ENCODE peak calls at places on chromosomes 7 and 10, in six cellular contexts. E is PC-3; H is CD8-positive, alpha-beta T cell; T is GM23338; M is cardiac muscle cell; S is RWPE2. X is an unnamed sample.

GRCh38 chr10:97279121-97279815 is 13.2 kb downstream of the ARHGAP19 start:
- DNase-seq in E (peak), H (no peak), T (no peak), M (peak), S (no peak), X (no peak)

GRCh38 chr7:149624006-149624405 is 126.4 kb upstream of the ZNF746 start:
- DNase-seq in E (peak), H (peak), T (peak), M (peak), S (no peak), X (peak)

GRCh38 chr7:107891619-107892366 is 810 bp downstream of the DLD start:
- DNase-seq in E (no peak), H (no peak), T (no peak), M (peak), S (no peak), X (no peak)

GRCh38 chr10:6702030-6702429 is 122.0 kb upstream of the PRKCQ start:
- DNase-seq in E (no peak), H (no peak), T (no peak), M (no peak), S (no peak), X (no peak)

GRCh38 chr10:94546058-94546595 is 539 bp downstream of the HELLS start:
- DNase-seq in E (peak), H (no peak), T (no peak), M (peak), S (no peak), X (peak)

GRCh38 chr7:79553811-79554555 is 100.5 kb upstream of the MAGI2 start:
- DNase-seq in E (peak), H (no peak), T (no peak), M (peak), S (no peak), X (no peak)

GRCh38 chr7:132076301-132077049 is 499.8 kb downstream of the PLXNA4 start:
- DNase-seq in E (no peak), H (no peak), T (no peak), M (peak), S (no peak), X (no peak)

GRCh38 chr10:3778708-3779108 is 6.3 kb downstream of the KLF6 start:
- DNase-seq in E (no peak), H (no peak), T (no peak), M (peak), S (no peak), X (no peak)

GRCh38 chr7:50069613-50070012 is 23.4 kb downstream of the ZPBP start:
- DNase-seq in E (peak), H (no peak), T (peak), M (peak), S (no peak), X (peak)

GRCh38 chr7:51601461-51601860 is 284.9 kb upstream of the COBL start:
- DNase-seq in E (peak), H (no peak), T (no peak), M (no peak), S (no peak), X (no peak)

GRCh38 chr10:5560142-5560843 is 35.5 kb downstream of the CALML3 start:
- DNase-seq in E (no peak), H (no peak), T (no peak), M (no peak), S (no peak), X (no peak)

GRCh38 chr10:126993208-126993607 is 88.0 kb downstream of the DOCK1 start:
- DNase-seq in E (no peak), H (no peak), T (no peak), M (no peak), S (no peak), X (no peak)

GRCh38 chr10:50392966-50393718 is 141.8 kb upstream of the ASAH2 start:
- DNase-seq in E (peak), H (no peak), T (no peak), M (peak), S (no peak), X (no peak)

GRCh38 chr10:102408081-102408727 is 10.4 kb downstream of the PSD start:
- DNase-seq in E (no peak), H (no peak), T (no peak), M (no peak), S (no peak), X (no peak)

GRCh38 chr7:137458399-137458798 is 114.9 kb upstream of the PTN start:
- DNase-seq in E (peak), H (no peak), T (no peak), M (no peak), S (no peak), X (no peak)

GRCh38 chr7:96962221-96962620 is 43.1 kb upstream of the DLX6 start:
- DNase-seq in E (peak), H (no peak), T (no peak), M (no peak), S (no peak), X (no peak)

GRCh38 chr10:70602665-70603438 is at the start of gene PRF1:
- DNase-seq in E (no peak), H (peak), T (no peak), M (no peak), S (no peak), X (peak)

GRCh38 chr10:7483848-7484247 is 73.0 kb upstream of the SFMBT2 start:
- DNase-seq in E (no peak), H (no peak), T (no peak), M (no peak), S (no peak), X (no peak)

GRCh38 chr10:30454744-30455498 is 20.9 kb downstream of the MAP3K8 start:
- DNase-seq in E (no peak), H (no peak), T (no peak), M (peak), S (no peak), X (no peak)

GRCh38 chr7:92698237-92698841 is 108.1 kb upstream of the FAM133B start:
- DNase-seq in E (no peak), H (no peak), T (no peak), M (peak), S (no peak), X (no peak)

GRCh38 chr10:21494221-21495001 is 31.1 kb downstream of the SKIDA1 start:
- DNase-seq in E (no peak), H (no peak), T (peak), M (peak), S (no peak), X (peak)

GRCh38 chr7:135712796-135713195 is 15.2 kb downstream of the SLC13A4 start:
- DNase-seq in E (no peak), H (no peak), T (no peak), M (peak), S (no peak), X (no peak)
- TF ChIP-seq CTCF in E (no peak), H (no peak), T (no peak), M (no peak), S (no peak), X (no peak)

DNA sequence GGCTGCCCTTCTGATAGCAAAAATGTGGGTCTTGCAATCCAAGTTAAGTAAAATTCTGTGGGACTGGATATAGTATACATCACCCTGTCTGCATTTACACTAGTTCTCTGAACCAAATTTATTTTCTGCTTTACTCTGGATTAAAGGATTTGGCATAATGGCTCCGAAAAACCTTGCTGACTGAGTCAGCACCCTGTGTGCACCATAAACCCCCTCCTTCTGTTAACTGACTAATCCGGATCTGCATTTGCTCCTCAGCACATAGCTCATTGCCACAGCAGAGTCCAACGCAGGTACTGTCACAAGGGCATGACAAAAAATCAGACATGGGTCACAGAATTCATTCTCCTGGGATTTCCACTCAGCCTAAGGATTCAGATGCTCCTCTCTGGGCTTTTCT is 1.3 kb downstream of the OR2A5 start:
- DNase-seq in E (peak), H (no peak), T (no peak), M (no peak), S (no peak), X (no peak)
- TF ChIP-seq CTCF in E (no peak), H (no peak), T (no peak), M (no peak), S (no peak), X (no peak)

GRCh38 chr10:104297697-104298660 is 29.0 kb downstream of the GSTO2 start:
- DNase-seq in E (no peak), H (peak), T (peak), M (peak), S (no peak), X (no peak)
- TF ChIP-seq CTCF in E (peak), H (peak), T (peak), M (peak), S (peak), X (peak)

GRCh38 chr10:93417886-93418285 is 64.2 kb downstream of the MYOF start:
- DNase-seq in E (no peak), H (no peak), T (no peak), M (no peak), S (no peak), X (no peak)

GRCh38 chr10:93416824-93417223 is 65.3 kb downstream of the MYOF start:
- DNase-seq in E (no peak), H (no peak), T (no peak), M (no peak), S (no peak), X (no peak)

GRCh38 chr10:93413252-93413689 is 68.9 kb downstream of the MYOF start:
- DNase-seq in E (no peak), H (peak), T (no peak), M (peak), S (no peak), X (no peak)

GRCh38 chr10:93417264-93417663 is 64.9 kb downstream of the MYOF start:
- DNase-seq in E (no peak), H (no peak), T (no peak), M (no peak), S (no peak), X (no peak)

GRCh38 chr10:93415693-93416092 is 66.4 kb downstream of the MYOF start:
- DNase-seq in E (peak), H (no peak), T (no peak), M (no peak), S (no peak), X (no peak)
- TF ChIP-seq CTCF in E (peak), H (no peak), T (peak), M (peak), S (no peak), X (no peak)

DNA sequence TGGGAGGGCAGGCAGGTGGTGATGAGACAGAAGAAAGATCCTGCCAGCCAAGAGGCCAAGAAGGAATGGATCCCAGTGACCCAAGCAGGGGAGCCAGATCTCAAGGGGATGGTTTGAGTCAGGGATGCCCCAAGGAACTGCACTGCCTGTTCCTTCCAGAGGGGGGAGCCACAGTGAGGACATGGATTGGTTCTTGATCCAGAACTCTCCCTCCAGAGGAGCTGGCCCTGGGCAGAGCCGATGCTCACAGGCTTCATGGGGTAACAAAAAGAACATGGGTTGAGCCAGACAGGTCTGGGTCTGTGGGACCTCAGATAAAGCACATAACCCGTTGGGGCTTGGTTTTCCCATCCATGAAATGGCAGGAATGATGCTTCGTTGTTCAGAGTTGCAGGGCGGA is 4.6 kb upstream of the DENND2A start:
- DNase-seq in E (no peak), H (no peak), T (peak), M (no peak), S (no peak), X (no peak)
- TF ChIP-seq CTCF in E (peak), H (no peak), T (peak), M (peak), S (no peak), X (no peak)

DNA sequence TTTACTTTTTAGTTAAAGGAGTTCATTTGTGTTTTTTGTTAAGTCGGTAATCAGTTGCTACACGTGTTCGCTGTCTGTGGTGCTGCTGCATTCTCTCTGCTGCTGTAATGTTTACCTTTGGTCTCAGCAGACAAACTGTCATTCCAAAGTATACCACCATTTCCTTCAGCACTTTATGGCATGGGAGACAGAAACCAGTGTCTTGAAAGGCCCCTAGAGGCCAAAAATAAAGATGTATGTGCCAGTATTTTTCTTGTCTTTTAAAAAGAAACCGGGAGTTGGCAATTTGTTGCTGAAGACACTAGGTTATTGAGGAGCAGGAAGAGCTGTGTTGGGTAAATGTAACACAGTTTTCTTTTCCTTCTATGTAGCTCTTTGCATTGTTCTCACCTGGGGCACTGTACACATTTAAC is 24.1 kb downstream of the ZNF92 start:
- DNase-seq in E (peak), H (no peak), T (peak), M (peak), S (no peak), X (no peak)
- TF ChIP-seq CTCF in E (peak), H (no peak), T (peak), M (no peak), S (no peak), X (no peak)

DNA sequence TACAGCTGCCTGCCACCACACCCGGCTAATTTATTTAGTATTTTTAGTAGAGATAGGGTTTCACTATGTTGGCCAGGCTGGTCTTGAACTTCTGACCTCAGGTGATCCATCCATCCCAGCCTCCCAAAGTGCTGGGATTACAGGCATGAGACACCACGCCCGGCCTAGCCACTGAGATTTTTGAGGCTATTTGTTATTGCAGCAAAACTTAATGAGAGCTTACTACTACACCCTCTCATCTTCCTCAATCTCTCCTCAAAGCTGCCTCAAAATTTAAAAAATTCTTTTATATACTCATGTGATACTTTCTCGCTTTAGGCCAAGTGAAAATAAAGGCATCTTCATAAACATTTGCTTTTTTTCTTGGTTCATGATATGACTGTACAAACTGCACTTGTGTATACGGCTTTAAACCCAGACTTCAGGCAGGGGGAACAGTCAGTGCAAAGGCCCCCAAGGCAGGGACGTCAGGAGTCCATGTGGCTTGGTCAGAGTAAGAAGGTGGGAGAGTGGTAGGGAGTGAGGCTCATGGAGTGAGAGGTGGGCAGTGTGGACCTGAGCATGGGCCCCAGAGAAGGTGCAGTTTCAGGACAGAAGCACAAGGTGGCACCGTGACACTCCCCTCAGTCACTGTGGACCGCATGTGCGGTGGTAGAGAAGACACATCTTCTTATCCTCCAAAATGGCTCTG is 55.5 kb downstream of the SYPL1 start:
- DNase-seq in E (peak), H (peak), T (peak), M (peak), S (no peak), X (peak)
- TF ChIP-seq CTCF in E (peak), H (peak), T (peak), M (peak), S (peak), X (peak)

GRCh38 chr10:80277567-80278250 is 11.7 kb downstream of the MAT1A start:
- DNase-seq in E (no peak), H (no peak), T (no peak), M (no peak), S (no peak), X (no peak)
- TF ChIP-seq CTCF in E (no peak), H (no peak), T (no peak), M (no peak), S (no peak), X (no peak)

GRCh38 chr7:101803203-101804086 is 14.0 kb upstream of the CUX1 start:
- DNase-seq in E (no peak), H (no peak), T (no peak), M (no peak), S (no peak), X (no peak)

GRCh38 chr7:101804087-101804631 is 13.3 kb upstream of the CUX1 start:
- DNase-seq in E (no peak), H (peak), T (peak), M (no peak), S (no peak), X (no peak)

GRCh38 chr7:101804642-101805401 is 12.6 kb upstream of the CUX1 start:
- DNase-seq in E (peak), H (no peak), T (peak), M (no peak), S (no peak), X (no peak)
- TF ChIP-seq CTCF in E (peak), H (peak), T (peak), M (peak), S (peak), X (no peak)

X was measured in GM10248.